ENCODE peak calls at places on chromosome 19, in eight cellular contexts. J, V, N, P, A, M, R and S are unnamed samples.

GRCh38 chr19:887072-887471 is 5.9 kb downstream of the MED16 start:
- DNase-seq in J (no peak), V (no peak), N (peak; percentile 37), P (peak; percentile 60), A (no peak), M (no peak), R (peak; percentile 74), S (no peak)

GRCh38 chr19:46786236-46787039 is 2.0 kb downstream of the SLC1A5 start:
- DNase-seq in J (peak; percentile 67), V (peak; percentile 86), N (peak; percentile 87), P (peak; percentile 63), A (peak; percentile 96), M (peak; percentile 74), R (peak; percentile 93), S (peak; percentile 82)

GRCh38 chr19:12996542-12997094 is 1.3 kb downstream of the NFIX start:
- DNase-seq in J (no peak), V (peak; percentile 86), N (peak; percentile 23), P (peak; percentile 67), A (peak; percentile 90), M (no peak), R (peak; percentile 57), S (no peak)

GRCh38 chr19:55319786-55320185 is 5.4 kb downstream of the TMEM150B start:
- DNase-seq in J (peak; percentile 38), V (no peak), N (no peak), P (peak; percentile 32), A (no peak), M (no peak), R (peak; percentile 53), S (no peak)

GRCh38 chr19:19447536-19448237 is 42.2 kb downstream of the GATAD2A start:
- DNase-seq in J (no peak), V (no peak), N (no peak), P (peak; percentile 19), A (no peak), M (peak; percentile 41), R (no peak), S (no peak)

GRCh38 chr19:31283701-31284100 is 65.5 kb downstream of the TSHZ3 start:
- DNase-seq in J (no peak), V (no peak), N (no peak), P (no peak), A (no peak), M (no peak), R (no peak), S (no peak)

GRCh38 chr19:35766571-35767104 is 8.7 kb downstream of the PROSER3 start:
- DNase-seq in J (no peak), V (no peak), N (no peak), P (no peak), A (no peak), M (no peak), R (no peak), S (no peak)

GRCh38 chr19:33310606-33311325 is 8.4 kb upstream of the CEBPA start:
- DNase-seq in J (no peak), V (no peak), N (no peak), P (peak; percentile 80), A (peak; percentile 70), M (no peak), R (no peak), S (no peak)

GRCh38 chr19:16542894-16543498 is 759 bp upstream of the CHERP start:
- DNase-seq in J (no peak), V (no peak), N (no peak), P (no peak), A (no peak), M (no peak), R (peak; percentile 11), S (no peak)

GRCh38 chr19:12884926-12885748 is 1.9 kb downstream of the KLF1 start:
- DNase-seq in J (peak; percentile 60), V (peak; percentile 89), N (no peak), P (peak; percentile 97), A (peak; percentile 94), M (peak; percentile 86), R (peak; percentile 51), S (no peak)

GRCh38 chr19:51398096-51398704 is 7.8 kb upstream of the C19orf84 start:
- DNase-seq in J (no peak), V (no peak), N (peak; percentile 50), P (no peak), A (no peak), M (no peak), R (peak; percentile 31), S (no peak)

GRCh38 chr19:53927745-53928144 is 18.7 kb downstream of the CACNG7 start:
- DNase-seq in J (no peak), V (no peak), N (peak; percentile 48), P (peak; percentile 52), A (no peak), M (peak; percentile 49), R (peak; percentile 51), S (no peak)

GRCh38 chr19:15672580-15673175 is at the start of gene CYP4F12:
- DNase-seq in J (peak; percentile 87), V (peak; percentile 91), N (peak; percentile 4), P (peak; percentile 63), A (peak; percentile 95), M (peak; percentile 26), R (peak; percentile 2), S (no peak)

GRCh38 chr19:8333771-8334457 is 9.1 kb downstream of the KANK3 start:
- DNase-seq in J (no peak), V (no peak), N (no peak), P (no peak), A (no peak), M (no peak), R (no peak), S (no peak)

GRCh38 chr19:13770013-13770635 is 4.1 kb upstream of the C19orf53 start:
- DNase-seq in J (no peak), V (no peak), N (no peak), P (no peak), A (no peak), M (no peak), R (no peak), S (no peak)

GRCh38 chr19:46716013-46716671 is 772 bp downstream of the PRKD2 start:
- DNase-seq in J (no peak), V (peak; percentile 80), N (no peak), P (peak; percentile 52), A (no peak), M (no peak), R (no peak), S (peak; percentile 73)

GRCh38 chr19:30873003-30873402 is 476.2 kb downstream of the TSHZ3 start:
- DNase-seq in J (no peak), V (no peak), N (no peak), P (no peak), A (peak; percentile 40), M (no peak), R (no peak), S (no peak)

GRCh38 chr19:40366697-40367561 is 18.4 kb downstream of the PLD3 start:
- DNase-seq in J (no peak), V (no peak), N (no peak), P (no peak), A (no peak), M (no peak), R (no peak), S (no peak)

GRCh38 chr19:21765151-21765550 is 2.2 kb downstream of the ZNF100 start:
- DNase-seq in J (no peak), V (no peak), N (no peak), P (no peak), A (no peak), M (no peak), R (no peak), S (no peak)

GRCh38 chr19:13212759-13213330 is 62.6 kb downstream of the IER2 start:
- DNase-seq in J (peak; percentile 50), V (peak; percentile 87), N (peak; percentile 20), P (peak; percentile 60), A (peak; percentile 92), M (peak; percentile 77), R (peak; percentile 66), S (no peak)

GRCh38 chr19:45138303-45138751 is 22.5 kb downstream of the NKPD1 start:
- DNase-seq in J (no peak), V (no peak), N (no peak), P (no peak), A (no peak), M (no peak), R (no peak), S (no peak)

GRCh38 chr19:30419581-30420180 is 47.5 kb downstream of the ZNF536 start:
- DNase-seq in J (no peak), V (no peak), N (no peak), P (no peak), A (peak; percentile 78), M (no peak), R (no peak), S (no peak)

GRCh38 chr19:43354305-43354627 is 780 bp downstream of the CD177 start:
- DNase-seq in J (no peak), V (no peak), N (no peak), P (peak; percentile 13), A (no peak), M (no peak), R (no peak), S (no peak)

GRCh38 chr19:46724468-46724867 is 7.6 kb upstream of the PRKD2 start:
- DNase-seq in J (no peak), V (no peak), N (no peak), P (no peak), A (no peak), M (no peak), R (no peak), S (no peak)

GRCh38 chr19:55603581-55604292 is 1.7 kb upstream of the ZNF865 start:
- DNase-seq in J (no peak), V (no peak), N (no peak), P (no peak), A (no peak), M (no peak), R (no peak), S (no peak)

GRCh38 chr19:16419671-16420394 is 51.9 kb downstream of the EPS15L1 start:
- DNase-seq in J (no peak), V (no peak), N (no peak), P (no peak), A (no peak), M (no peak), R (no peak), S (no peak)

GRCh38 chr19:1648926-1649541 is 3.4 kb downstream of the TCF3 start:
- DNase-seq in J (no peak), V (no peak), N (no peak), P (no peak), A (no peak), M (no peak), R (no peak), S (peak; percentile 47)

GRCh38 chr19:30817965-30818364 is 445.8 kb downstream of the ZNF536 start:
- DNase-seq in J (no peak), V (no peak), N (no peak), P (no peak), A (no peak), M (no peak), R (no peak), S (no peak)

GRCh38 chr19:50432221-50432626 is 468 bp upstream of the MYBPC2 start:
- DNase-seq in J (no peak), V (no peak), N (no peak), P (peak; percentile 36), A (no peak), M (no peak), R (no peak), S (no peak)

GRCh38 chr19:43439183-43440063 is 24.7 kb downstream of the TEX101 start:
- DNase-seq in J (no peak), V (no peak), N (peak; percentile 4), P (no peak), A (no peak), M (peak; percentile 40), R (peak; percentile 56), S (no peak)

GRCh38 chr19:18456974-18457373 is 19.0 kb upstream of the ISYNA1 start:
- DNase-seq in J (peak; percentile 63), V (peak; percentile 92), N (no peak), P (no peak), A (no peak), M (no peak), R (no peak), S (no peak)

GRCh38 chr19:39413269-39413902 is 917 bp downstream of the PLEKHG2 start:
- DNase-seq in J (peak; percentile 83), V (peak; percentile 93), N (no peak), P (peak; percentile 36), A (peak; percentile 95), M (peak; percentile 32), R (peak; percentile 62), S (no peak)

GRCh38 chr19:5719274-5719960 is 529 bp downstream of the LONP1 start:
- DNase-seq in J (no peak), V (no peak), N (peak; percentile 29), P (no peak), A (peak; percentile 91), M (no peak), R (peak; percentile 39), S (no peak)

GRCh38 chr19:47095707-47096704 is 17.6 kb downstream of the ZC3H4 start:
- DNase-seq in J (peak; percentile 77), V (no peak), N (no peak), P (peak; percentile 99), A (peak; percentile 94), M (no peak), R (no peak), S (no peak)